ENCODE peak calls at places on chromosomes 5 and 9, in four cellular contexts. W is GM04504, E is fibroblast of pulmonary artery, C is ELR. M is an unnamed sample.

GRCh38 chr5:93072831-93073459 is 508.1 kb downstream of the NR2F1-AS1 start:
- DNase-seq in W (no peak), E (peak), C (peak), M (no peak)

GRCh38 chr9:73348485-73348884 is 196.8 kb downstream of the ANXA1 start:
- DNase-seq in E (peak), W (no peak), C (peak), M (no peak)

GRCh38 chr9:4258321-4259093 is 41.4 kb downstream of the GLIS3 start:
- DNase-seq in W (no peak), E (peak), C (peak), M (peak)

GRCh38 chr5:50564079-50564478 is 102.4 kb upstream of the PARP8 start:
- DNase-seq in W (no peak), E (no peak), C (peak), M (no peak)

GRCh38 chr9:114224247-114224610 is 68.9 kb downstream of the COL27A1 start:
- DNase-seq in W (no peak), E (peak), C (peak), M (no peak)

GRCh38 chr9:121852241-121852640 is 200.8 kb downstream of the DAB2IP start:
- DNase-seq in W (no peak), E (no peak), C (no peak), M (no peak)

GRCh38 chr5:109083937-109084336 is 325.8 kb downstream of the PJA2 start:
- DNase-seq in W (no peak), C (no peak), E (no peak), M (no peak)

GRCh38 chr9:136171009-136171800 is 33.7 kb downstream of the LHX3 start:
- DNase-seq in E (no peak), C (no peak), W (no peak), M (no peak)

GRCh38 chr5:143056331-143056689 is 286.1 kb downstream of the ARHGAP26 start:
- DNase-seq in W (no peak), C (no peak), E (no peak), M (no peak)

GRCh38 chr9:106593201-106593600 is 269.8 kb upstream of the ZNF462 start:
- DNase-seq in E (no peak), C (no peak), W (no peak), M (no peak)